ENCODE peak calls at places on chromosome 5, in five cellular contexts. V, C, Q, O and R are unnamed samples.
A peak's percentile ranks its signal among the peaks of the same experiment; 100 is the strongest.

GRCh38 chr5:95712347-95712958 is 18.7 kb upstream of the RHOBTB3 start:
- DNase-seq in V (peak; percentile 95), C (peak; percentile 50), Q (no peak), O (no peak), R (peak; percentile 99)

GRCh38 chr5:6225121-6225607 is 153.2 kb downstream of the MED10 start:
- DNase-seq in V (no peak), C (no peak), Q (no peak), O (no peak), R (no peak)

GRCh38 chr5:103232393-103232999 is 26.1 kb upstream of the MACIR start:
- DNase-seq in V (peak; percentile 21), C (no peak), Q (no peak), O (no peak), R (peak; percentile 33)

GRCh38 chr5:124741711-124742496 is 4.5 kb downstream of the ZNF608 start:
- DNase-seq in V (peak; percentile 99), C (peak; percentile 33), Q (peak; percentile 65), O (no peak), R (peak; percentile 89)

GRCh38 chr5:26622947-26623346 is 415.4 kb downstream of the CDH9 start:
- DNase-seq in V (no peak), C (no peak), Q (no peak), O (no peak), R (no peak)

GRCh38 chr5:171242521-171242920 is 66.5 kb upstream of the TLX3 start:
- DNase-seq in V (no peak), C (no peak), Q (no peak), O (no peak), R (no peak)

GRCh38 chr5:95863383-95863757 is 40.8 kb upstream of the GLRX start:
- DNase-seq in V (no peak), C (peak; percentile 81), Q (peak; percentile 28), O (no peak), R (no peak)

GRCh38 chr5:41334758-41335157 is 121.4 kb upstream of the C6 start:
- DNase-seq in V (no peak), C (no peak), Q (no peak), O (peak; percentile 13), R (no peak)

GRCh38 chr5:123528059-123528458 is 16.1 kb downstream of the CSNK1G3 start:
- DNase-seq in V (no peak), C (no peak), Q (no peak), O (no peak), R (no peak)

GRCh38 chr5:164048527-164048926 is 543.1 kb downstream of the MAT2B start:
- DNase-seq in V (no peak), C (no peak), Q (no peak), O (no peak), R (no peak)

GRCh38 chr5:67160985-67161384 is 35.6 kb downstream of the CD180 start:
- DNase-seq in V (peak; percentile 63), C (no peak), Q (no peak), O (no peak), R (peak; percentile 93)
- H3K27ac ChIP-seq in V (no peak overlapping the region), C (no peak overlapping the region), Q (no peak overlapping the region), O (peak overlapping the region; percentile 55), R (no peak overlapping the region)

DNA sequence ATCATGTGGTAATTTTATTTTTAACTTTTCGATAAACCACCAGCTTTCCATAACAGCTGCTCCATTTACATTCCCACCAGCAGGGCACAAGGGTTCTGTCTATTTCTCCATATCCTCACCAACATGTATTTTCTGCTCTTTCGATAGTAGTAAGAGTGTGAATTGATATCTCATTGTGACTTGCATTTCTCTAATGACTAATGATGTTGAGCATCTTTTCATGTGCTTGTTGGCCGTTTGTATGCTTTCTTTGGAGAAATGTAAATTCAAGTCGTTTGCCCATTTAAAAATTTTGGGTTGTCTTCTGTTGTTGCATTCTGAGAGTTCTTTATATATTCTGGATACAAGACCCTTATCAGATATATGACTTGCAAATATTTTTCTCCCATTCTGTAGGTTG is 45.9 kb downstream of the PSD2 start:
- DNase-seq in V (no peak), C (no peak), Q (no peak), O (no peak), R (no peak)
- TF ChIP-seq CTCF in V (no peak), C (no peak), Q (no peak), O (no peak), R (no peak)

GRCh38 chr5:43075319-43076293 is 35.5 kb upstream of the ANXA2R start:
- DNase-seq in V (no peak), C (peak; percentile 58), Q (no peak), O (peak; percentile 44), R (no peak)

GRCh38 chr5:43073597-43074546 is 33.8 kb upstream of the ANXA2R start:
- DNase-seq in V (no peak), C (no peak), Q (peak; percentile 68), O (no peak), R (no peak)

GRCh38 chr5:43078956-43079355 is 38.8 kb upstream of the ANXA2R start:
- DNase-seq in V (peak; percentile 82), C (no peak), Q (no peak), O (no peak), R (peak; percentile 31)

GRCh38 chr5:43074987-43075318 is 34.8 kb upstream of the ANXA2R start:
- DNase-seq in V (no peak), C (no peak), Q (no peak), O (no peak), R (no peak)
- H3K27ac ChIP-seq in V (no peak overlapping the region), C (peak overlapping the region; percentile 74), Q (no peak overlapping the region), O (peak overlapping the region; percentile 78), R (peak overlapping the region; percentile 15)

GRCh38 chr5:11047625-11048024 is 286.6 kb upstream of the DAP start:
- DNase-seq in V (no peak), C (no peak), Q (no peak), O (no peak), R (no peak)

GRCh38 chr5:11047051-11047450 is 286.0 kb upstream of the DAP start:
- DNase-seq in V (peak; percentile 2), C (no peak), Q (no peak), O (no peak), R (no peak)

GRCh38 chr5:11044581-11044980 is 283.5 kb upstream of the DAP start:
- DNase-seq in V (no peak), C (no peak), Q (no peak), O (no peak), R (no peak)

GRCh38 chr5:11045411-11045810 is 284.4 kb upstream of the DAP start:
- DNase-seq in V (no peak), C (no peak), Q (no peak), O (no peak), R (no peak)

GRCh38 chr5:11046160-11046559 is 285.1 kb upstream of the DAP start:
- DNase-seq in V (no peak), C (no peak), Q (no peak), O (no peak), R (no peak)
- TF ChIP-seq CTCF in V (no peak), C (no peak), Q (no peak), O (no peak), R (no peak)

DNA sequence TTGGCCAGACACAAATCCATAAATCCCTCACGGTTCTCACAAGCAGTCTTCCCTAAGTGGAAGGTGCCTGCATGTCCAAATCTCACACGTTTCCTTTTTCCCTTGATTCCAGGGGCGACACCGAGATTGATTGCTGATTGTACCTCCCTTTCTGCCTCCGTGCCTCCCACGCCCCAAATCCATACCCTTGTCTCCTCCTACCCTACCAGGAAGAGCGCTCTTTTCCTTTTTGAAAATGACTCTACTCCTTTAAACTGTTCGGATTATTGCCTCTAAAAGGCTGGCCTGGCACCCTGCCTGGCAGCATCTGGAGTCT is 4.5 kb downstream of the STC2 start:
- DNase-seq in V (no peak), C (no peak), Q (no peak), O (no peak), R (no peak)
- H3K27ac ChIP-seq in V (peak overlapping the region; percentile 7), C (no peak overlapping the region), Q (peak overlapping the region; percentile 1), O (peak overlapping the region; percentile 79), R (peak overlapping the region; percentile 2)

GRCh38 chr5:78003442-78003841 is 227.3 kb upstream of the TBCA start:
- DNase-seq in V (no peak), C (no peak), Q (no peak), O (no peak), R (no peak)

GRCh38 chr5:77999013-77999798 is 223.1 kb upstream of the TBCA start:
- DNase-seq in V (no peak), C (no peak), Q (no peak), O (no peak), R (no peak)

GRCh38 chr5:78002690-78003089 is 226.6 kb upstream of the TBCA start:
- DNase-seq in V (no peak), C (no peak), Q (no peak), O (no peak), R (no peak)

GRCh38 chr5:78000191-78000590 is 224.1 kb upstream of the TBCA start:
- DNase-seq in V (no peak), C (no peak), Q (no peak), O (no peak), R (no peak)

DNA sequence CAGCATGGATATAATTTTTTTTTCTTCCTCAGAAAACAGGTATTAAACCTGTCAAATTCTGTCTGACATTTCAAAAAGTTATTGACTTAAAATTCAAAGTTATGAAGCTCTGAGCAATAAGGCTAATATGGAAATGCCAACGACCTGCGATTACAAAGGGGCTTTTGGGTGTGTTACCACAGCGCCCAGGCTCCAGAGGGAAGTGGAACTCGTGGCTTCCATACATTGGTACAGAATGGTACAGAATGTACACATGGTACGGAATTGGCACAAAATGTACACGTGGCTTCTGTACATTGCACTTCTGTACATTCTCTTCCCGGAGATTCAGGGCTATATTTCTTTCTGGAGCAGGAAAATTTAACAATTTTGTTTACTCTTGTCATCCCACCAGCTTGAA is 225.1 kb upstream of the TBCA start:
- DNase-seq in V (no peak), C (no peak), Q (no peak), O (no peak), R (no peak)
- TF ChIP-seq CTCF in V (no peak), C (no peak), Q (no peak), O (no peak), R (no peak)

GRCh38 chr5:142547445-142548374 is 138.2 kb downstream of the FGF1 start:
- DNase-seq in V (no peak), C (no peak), Q (no peak), O (no peak), R (no peak)

GRCh38 chr5:142543951-142544753 is 141.7 kb downstream of the FGF1 start:
- DNase-seq in V (peak; percentile 21), C (no peak), Q (no peak), O (no peak), R (no peak)

GRCh38 chr5:142544946-142545652 is 140.8 kb downstream of the FGF1 start:
- DNase-seq in V (peak; percentile 42), C (no peak), Q (no peak), O (no peak), R (no peak)

GRCh38 chr5:142542906-142543305 is 143.0 kb downstream of the FGF1 start:
- DNase-seq in V (peak; percentile 17), C (no peak), Q (no peak), O (no peak), R (no peak)

DNA sequence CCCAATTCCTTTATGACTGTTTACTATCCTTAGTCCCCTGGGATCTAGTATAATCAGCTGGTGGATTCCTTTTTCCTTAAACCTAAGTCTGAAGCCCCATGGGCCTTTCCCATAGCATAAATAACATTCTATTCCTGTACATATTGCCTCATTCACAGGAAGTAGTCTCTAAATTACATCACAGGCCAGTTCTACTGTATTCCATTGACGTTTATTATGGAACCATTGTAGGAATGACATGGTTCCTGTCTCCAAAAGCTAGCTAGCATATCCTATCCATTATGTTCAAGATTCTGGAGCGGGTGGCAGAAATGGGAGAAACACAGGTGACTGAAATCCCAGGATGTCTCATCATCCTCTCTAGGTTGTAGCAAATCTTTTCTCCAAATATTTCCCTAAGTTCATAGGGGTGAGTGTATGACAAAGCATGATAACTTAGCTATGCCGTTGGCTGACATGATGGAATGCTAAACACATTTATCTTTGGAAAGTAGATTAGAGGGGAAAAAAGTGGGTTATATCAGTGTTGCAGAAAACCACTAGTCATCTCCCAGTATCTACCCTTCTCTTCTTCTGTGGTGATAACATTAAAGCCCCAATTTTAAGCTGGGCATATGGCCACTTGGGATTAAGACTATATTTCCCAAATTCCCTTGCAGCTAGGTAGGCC is 140.1 kb downstream of the FGF1 start:
- DNase-seq in V (peak; percentile 41), C (no peak), Q (no peak), O (no peak), R (no peak)
- H3K27ac ChIP-seq in V (peak overlapping the region; percentile 75), C (no peak overlapping the region), Q (no peak overlapping the region), O (peak overlapping the region; percentile 37), R (no peak overlapping the region)